ENCODE peak calls at places on chromosome 11, in ten cellular contexts. L, A, Z, N, P, F, U, K, D and B are unnamed samples.

GRCh38 chr11:130544266-130544665 is 95.8 kb downstream of the ADAMTS15 start:
- DNase-seq in L (no peak), F (no peak), N (no peak), P (no peak), D (no peak), U (no peak), K (no peak), A (no peak), Z (no peak), B (no peak)

GRCh38 chr11:126602349-126602940 is 247.0 kb downstream of the ST3GAL4 start:
- DNase-seq in D (no peak), K (no peak), A (no peak), N (no peak), U (no peak), L (no peak), F (no peak), Z (no peak), P (no peak), B (no peak)

GRCh38 chr11:121323208-121323607 is 30.6 kb downstream of the SC5D start:
- DNase-seq in D (no peak), P (no peak), N (no peak), A (no peak), L (no peak), K (no peak), F (peak), Z (peak), U (no peak), B (no peak)

GRCh38 chr11:107770546-107770945 is 58.7 kb upstream of the SLN start:
- DNase-seq in N (no peak), P (no peak), D (peak), Z (no peak), U (no peak), F (no peak), A (no peak), L (peak), K (no peak), B (no peak)

GRCh38 chr11:38153985-38154384 is 1555.9 kb upstream of the RAG2 start:
- DNase-seq in A (no peak), U (no peak), Z (no peak), L (no peak), N (no peak), D (no peak), F (no peak), P (no peak), K (no peak), B (no peak)

GRCh38 chr11:107696140-107696539 is 15.7 kb downstream of the SLN start:
- DNase-seq in K (no peak), Z (no peak), A (peak), U (no peak), N (no peak), D (peak), L (peak), F (no peak), P (peak), B (peak)

GRCh38 chr11:82842019-82842418 is 58.2 kb downstream of the PRCP start:
- DNase-seq in Z (peak), F (no peak), D (no peak), A (no peak), P (no peak), L (no peak), N (no peak), K (no peak), U (no peak), B (no peak)

GRCh38 chr11:86718553-86718952 is 46.1 kb upstream of the ME3 start:
- DNase-seq in F (no peak), D (no peak), Z (no peak), A (no peak), P (peak), N (no peak), L (no peak), U (no peak), K (no peak), B (no peak)

GRCh38 chr11:33018005-33018404 is 2.3 kb downstream of the DEPDC7 start:
- DNase-seq in P (no peak), D (no peak), N (no peak), Z (no peak), F (no peak), K (no peak), A (no peak), U (no peak), L (no peak), B (no peak)

GRCh38 chr11:118113031-118113430 is 26.3 kb upstream of the SMIM35 start:
- DNase-seq in Z (no peak), L (no peak), D (no peak), F (no peak), N (no peak), P (no peak), K (no peak), A (no peak), U (no peak), B (no peak)

GRCh38 chr11:57787920-57788716 is 26.5 kb downstream of the CTNND1 start:
- DNase-seq in N (no peak), D (no peak), L (no peak), P (peak), U (peak), Z (no peak), A (no peak), F (peak), K (no peak), B (peak)

GRCh38 chr11:10528121-10528520 is 12.9 kb downstream of the RNF141 start:
- DNase-seq in K (no peak), U (no peak), Z (no peak), P (no peak), N (no peak), A (no peak), L (no peak), F (no peak), D (no peak), B (no peak)

GRCh38 chr11:1180947-1181391 is 23.2 kb downstream of the MUC5AC start:
- DNase-seq in N (no peak), K (no peak), F (no peak), P (no peak), U (no peak), Z (no peak), D (no peak), L (no peak), A (no peak), B (no peak)